ENCODE peak calls at places on chromosomes 2 and 18, in eight cellular contexts. V is HAP-1; S is stomach; P is right cardiac atrium; G is adrenal gland; L is HepG2; A is left ventricle myocardium inferior; O is CD4-positive, CD25-positive, alpha-beta regulatory T cell. E is an unnamed sample.

GRCh38 chr2:154240316-154240715 is 368.6 kb downstream of the GALNT13 start:
- DNase-seq in V (no peak), S (no peak), P (no peak), G (no peak), L (no peak), A (no peak), O (no peak), E (no peak)

GRCh38 chr2:109066501-109066900 is 62.5 kb upstream of the SH3RF3 start:
- DNase-seq in V (no peak), S (no peak), P (no peak), G (no peak), L (no peak), A (no peak), O (no peak), E (no peak)

GRCh38 chr2:219511547-219512325 is 2.5 kb upstream of the ASIC4 start:
- DNase-seq in V (no peak), S (no peak), P (peak; percentile 49), G (no peak), L (no peak), A (no peak), O (no peak), E (no peak)

GRCh38 chr2:224023188-224023587 is 15.9 kb downstream of the SERPINE2 start:
- DNase-seq in V (no peak), S (no peak), P (no peak), G (no peak), L (peak; percentile 76), A (no peak), O (no peak), E (no peak)

GRCh38 chr2:189179607-189179979 is at the start of gene COL5A2:
- DNase-seq in V (no peak), S (no peak), P (peak; percentile 58), G (peak; percentile 19), L (no peak), A (peak; percentile 16), O (no peak), E (peak; percentile 37)

GRCh38 chr2:21860913-21861312 is 737.1 kb downstream of the TDRD15 start:
- DNase-seq in V (no peak), S (no peak), P (no peak), G (no peak), L (no peak), A (no peak), O (no peak), E (no peak)

GRCh38 chr2:162029287-162029901 is 44.6 kb downstream of the DPP4 start:
- DNase-seq in V (no peak), S (peak; percentile 27), P (peak; percentile 64), G (peak; percentile 84), L (peak; percentile 43), A (peak; percentile 50), O (no peak), E (peak; percentile 25)

GRCh38 chr2:39631715-39632114 is 34.0 kb upstream of the TMEM178A start:
- DNase-seq in V (no peak), S (no peak), P (no peak), G (peak; percentile 20), L (no peak), A (no peak), O (no peak), E (peak; percentile 43)

GRCh38 chr2:118241128-118241527 is 152.9 kb downstream of the INSIG2 start:
- DNase-seq in V (no peak), S (no peak), P (no peak), G (no peak), L (no peak), A (no peak), O (no peak), E (no peak)

GRCh38 chr2:63849381-63850203 is 7.9 kb downstream of the UGP2 start:
- DNase-seq in V (peak; percentile 93), S (no peak), P (no peak), G (no peak), L (no peak), A (no peak), O (no peak), E (no peak)

GRCh38 chr18:63025251-63025710 is 294.3 kb downstream of the BCL2 start:
- DNase-seq in V (peak; percentile 31), S (no peak), P (no peak), G (no peak), L (no peak), A (no peak), O (no peak), E (peak; percentile 46)

GRCh38 chr2:109351164-109351756 is 222.3 kb downstream of the SH3RF3 start:
- DNase-seq in V (no peak), S (peak; percentile 82), P (peak; percentile 84), G (peak; percentile 89), L (no peak), A (peak; percentile 70), O (no peak), E (peak; percentile 38)

GRCh38 chr2:152242787-152243472 is 67.4 kb upstream of the STAM2 start:
- DNase-seq in V (no peak), S (no peak), P (no peak), G (no peak), L (peak; percentile 70), A (no peak), O (no peak), E (no peak)

GRCh38 chr18:36020174-36020711 is 47.1 kb downstream of the RPRD1A start:
- DNase-seq in V (no peak), S (no peak), P (no peak), G (no peak), L (no peak), A (no peak), O (no peak), E (no peak)

GRCh38 chr2:46812381-46813024 is 103.1 kb downstream of the MCFD2 start:
- DNase-seq in V (no peak), S (no peak), P (peak; percentile 93), G (peak; percentile 71), L (no peak), A (peak; percentile 73), O (no peak), E (peak; percentile 71)

GRCh38 chr2:3959372-3959771 is 256.0 kb downstream of the DCDC2C start:
- DNase-seq in V (peak; percentile 9), S (no peak), P (no peak), G (no peak), L (peak; percentile 31), A (no peak), O (no peak), E (no peak)

GRCh38 chr2:95345415-95346235 is 48.5 kb downstream of the KCNIP3 start:
- DNase-seq in V (peak; percentile 78), S (peak; percentile 87), P (peak; percentile 96), G (peak; percentile 81), L (peak; percentile 29), A (peak; percentile 89), O (peak; percentile 19), E (peak; percentile 86)
- H3K27me3 ChIP-seq in V (no peaks in the 10 kb centered on the region), S (no peaks in the 10 kb centered on the region), P (no peaks in the 10 kb centered on the region), G (no peaks in the 10 kb centered on the region), L (peaks cover 91% of the 10 kb centered on the region), A (peaks cover 49% of the 10 kb centered on the region), O (peaks cover 2% of the 10 kb centered on the region), E (peaks cover 34% of the 10 kb centered on the region)

DNA sequence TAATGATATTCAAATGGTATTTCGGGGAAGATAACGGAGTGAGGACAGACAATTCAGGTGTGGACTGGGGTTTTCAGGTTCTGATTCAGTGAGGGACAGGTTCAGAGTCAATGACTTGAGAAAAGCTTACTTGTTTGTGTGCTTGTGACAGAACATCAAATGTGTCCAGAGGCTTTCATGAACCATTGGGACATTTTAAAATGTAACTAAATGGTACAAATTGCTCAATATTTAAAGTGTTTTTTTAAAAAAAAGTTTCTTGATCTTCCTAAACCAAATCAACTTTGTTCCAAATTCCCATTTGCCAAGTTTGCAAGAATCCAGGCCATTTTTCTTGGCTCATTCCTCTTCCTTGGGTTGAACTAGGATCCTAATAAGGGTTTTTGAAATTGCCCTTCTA is 59.4 kb upstream of the BZW1 start:
- DNase-seq in V (no peak), S (no peak), P (no peak), G (no peak), L (no peak), A (no peak), O (no peak), E (no peak)
- H3K4me1 ChIP-seq in V (no peaks in the 10 kb centered on the region), S (peaks cover 12% of the 10 kb centered on the region), P (no peaks in the 10 kb centered on the region), G (no peaks in the 10 kb centered on the region), L (peaks cover 76% of the 10 kb centered on the region), A (no peaks in the 10 kb centered on the region), O (no peaks in the 10 kb centered on the region), E (peaks cover 13% of the 10 kb centered on the region)

DNA sequence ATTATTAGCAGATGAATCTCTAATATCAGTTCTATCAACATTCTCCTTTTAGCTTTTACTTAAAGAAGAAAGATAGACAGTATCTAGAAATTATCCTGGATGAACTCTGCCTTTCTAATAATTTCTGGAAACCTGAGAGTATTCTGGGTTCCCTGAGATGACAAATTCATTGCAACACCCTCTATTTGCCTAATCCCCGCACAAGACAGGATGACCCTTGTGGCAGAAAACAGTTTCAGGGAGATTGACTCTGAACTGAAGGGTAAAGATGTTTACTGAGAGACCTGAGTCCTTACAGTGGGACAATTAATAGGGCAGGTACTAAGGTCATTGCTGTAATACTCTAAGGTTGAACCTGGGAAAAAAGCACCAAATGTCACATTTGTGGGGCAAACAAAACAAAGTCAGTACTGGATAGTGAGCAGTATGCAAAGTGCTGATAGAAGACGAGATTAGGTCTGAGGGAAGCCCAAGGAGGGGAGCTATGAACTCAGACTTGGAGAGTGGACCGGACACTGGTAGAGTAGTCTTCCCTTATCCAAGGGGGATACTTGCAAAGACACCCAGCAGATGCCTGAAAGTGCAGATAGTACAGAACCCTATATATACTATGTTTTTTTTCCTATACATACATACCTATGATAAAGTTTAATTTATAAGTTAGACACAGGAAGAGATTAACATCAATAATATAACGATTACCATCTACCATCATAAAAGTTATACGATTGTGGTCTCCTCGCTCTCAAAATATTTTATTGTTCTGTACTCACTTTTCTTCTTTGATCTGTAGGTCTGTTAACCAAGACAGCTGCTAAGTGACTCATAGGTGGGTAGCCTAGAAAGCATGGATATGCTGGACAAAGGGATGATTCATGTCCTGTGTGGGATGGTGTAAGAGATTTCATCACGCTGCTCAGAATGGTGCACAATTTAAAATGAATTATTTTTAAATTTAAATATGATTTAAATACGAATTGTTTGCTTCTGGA is 148.3 kb upstream of the KLHL14 start:
- DNase-seq in V (no peak), S (no peak), P (no peak), G (peak; percentile 14), L (peak; percentile 70), A (no peak), O (no peak), E (no peak)
- H3K27me3 ChIP-seq in V (peaks cover 12% of the 10 kb centered on the region), S (no peaks in the 10 kb centered on the region), P (no peaks in the 10 kb centered on the region), G (no peaks in the 10 kb centered on the region), L (no peaks in the 10 kb centered on the region), A (no peaks in the 10 kb centered on the region), O (no peaks in the 10 kb centered on the region), E (no peaks in the 10 kb centered on the region)

DNA sequence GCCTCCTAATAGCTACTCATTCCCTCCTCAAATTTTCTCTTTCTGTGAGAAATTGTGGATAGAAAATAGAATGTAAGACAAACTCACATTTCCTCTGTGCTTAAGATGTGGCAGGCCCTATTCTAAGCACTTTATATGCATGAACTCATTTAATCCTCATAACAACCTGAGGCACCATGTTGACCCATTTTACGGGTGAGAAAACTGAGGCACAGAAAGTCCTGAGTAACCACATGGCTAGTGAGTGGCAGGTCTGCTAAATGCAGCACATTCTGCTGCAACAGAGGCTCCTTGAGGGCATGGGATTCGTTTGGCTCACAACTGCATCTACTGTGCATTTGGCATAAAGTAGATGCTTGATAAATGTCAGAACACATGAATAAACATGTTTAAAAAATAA is 22.7 kb upstream of the RNF149 start:
- DNase-seq in V (no peak), S (no peak), P (no peak), G (no peak), L (no peak), A (no peak), O (no peak), E (no peak)
- H3K4me1 ChIP-seq in V (no peaks in the 10 kb centered on the region), S (peaks cover 44% of the 10 kb centered on the region), P (peaks cover 2% of the 10 kb centered on the region), G (no peaks in the 10 kb centered on the region), L (peaks cover 76% of the 10 kb centered on the region), A (peaks cover 29% of the 10 kb centered on the region), O (peaks cover 50% of the 10 kb centered on the region), E (peaks cover 43% of the 10 kb centered on the region)

E was measured in heart left ventricle.